ENCODE peak calls at places on chromosome 17, in five cellular contexts. One of them, this sample, is unnamed. For H3K4me1, the result is how much of the 10 kb centered on the place peaks cover.

GRCh38 chr17:50151041-50151936 is 812 bp upstream of the PPP1R9B start:
- DNase-seq in H9: peak
- DNase-seq in neuronal stem cell: peak
- DNase-seq in H1: peak
- DNase-seq in trophoblast cell: peak
- DNase-seq in this sample: peak

GRCh38 chr17:48441231-48441711 is 11.3 kb upstream of the SKAP1 start:
- DNase-seq in H9: no peak
- DNase-seq in neuronal stem cell: no peak
- DNase-seq in H1: no peak
- DNase-seq in trophoblast cell: no peak
- DNase-seq in this sample: no peak

GRCh38 chr17:32909787-32910369 is 18.1 kb upstream of the TMEM98 start:
- DNase-seq in H9: peak
- DNase-seq in neuronal stem cell: peak
- DNase-seq in H1: peak
- DNase-seq in trophoblast cell: peak
- DNase-seq in this sample: peak

GRCh38 chr17:29612094-29612403 is 10.7 kb downstream of the CORO6 start:
- DNase-seq in H9: no peak
- DNase-seq in neuronal stem cell: no peak
- DNase-seq in H1: no peak
- DNase-seq in trophoblast cell: peak
- DNase-seq in this sample: no peak

GRCh38 chr17:68853439-68853838 is 101.8 kb downstream of the ABCA8 start:
- DNase-seq in H9: no peak
- DNase-seq in neuronal stem cell: no peak
- DNase-seq in H1: no peak
- DNase-seq in trophoblast cell: no peak
- DNase-seq in this sample: no peak

GRCh38 chr17:15406081-15406480 is 61.3 kb downstream of the CDRT4 start:
- DNase-seq in H9: no peak
- DNase-seq in neuronal stem cell: no peak
- DNase-seq in H1: no peak
- DNase-seq in trophoblast cell: no peak
- DNase-seq in this sample: peak

GRCh38 chr17:17817552-17817947 is 19.2 kb downstream of the SREBF1 start:
- DNase-seq in H9: no peak
- DNase-seq in neuronal stem cell: no peak
- DNase-seq in H1: no peak
- DNase-seq in trophoblast cell: no peak
- DNase-seq in this sample: no peak

GRCh38 chr17:50027639-50028206 is 28.2 kb upstream of the ITGA3 start:
- DNase-seq in H9: peak
- DNase-seq in neuronal stem cell: no peak
- DNase-seq in H1: no peak
- DNase-seq in trophoblast cell: no peak
- DNase-seq in this sample: peak

GRCh38 chr17:27339836-27340550 is 46.1 kb downstream of the WSB1 start:
- DNase-seq in H9: no peak
- DNase-seq in neuronal stem cell: no peak
- DNase-seq in H1: no peak
- DNase-seq in trophoblast cell: peak
- DNase-seq in this sample: no peak

GRCh38 chr17:74740641-74741387 is 3.8 kb downstream of the RAB37 start:
- DNase-seq in H9: no peak
- DNase-seq in neuronal stem cell: no peak
- DNase-seq in H1: no peak
- DNase-seq in trophoblast cell: no peak
- DNase-seq in this sample: no peak

GRCh38 chr17:35094902-35095301 is 24.8 kb downstream of the RAD51D start:
- DNase-seq in H9: no peak
- DNase-seq in neuronal stem cell: no peak
- DNase-seq in H1: no peak
- DNase-seq in trophoblast cell: no peak
- DNase-seq in this sample: peak

GRCh38 chr17:53012364-53012763 is 810.4 kb upstream of the KIF2B start:
- DNase-seq in H9: no peak
- DNase-seq in neuronal stem cell: peak
- DNase-seq in H1: no peak
- DNase-seq in trophoblast cell: no peak
- DNase-seq in this sample: no peak

GRCh38 chr17:49567871-49568694 is 7.6 kb upstream of the NXPH3 start:
- DNase-seq in H9: peak
- DNase-seq in neuronal stem cell: peak
- DNase-seq in H1: peak
- DNase-seq in trophoblast cell: peak
- DNase-seq in this sample: peak

GRCh38 chr17:33012522-33013033 is 20.9 kb downstream of the SPACA3 start:
- DNase-seq in H9: no peak
- DNase-seq in neuronal stem cell: no peak
- DNase-seq in H1: peak
- DNase-seq in trophoblast cell: peak
- DNase-seq in this sample: peak

GRCh38 chr17:54969658-54970572 is 1.4 kb downstream of the STXBP4 start:
- DNase-seq in H9: no peak
- DNase-seq in neuronal stem cell: no peak
- DNase-seq in H1: no peak
- DNase-seq in trophoblast cell: no peak
- DNase-seq in this sample: no peak

GRCh38 chr17:30234954-30235353 is 543 bp downstream of the SLC6A4 start:
- DNase-seq in H9: peak
- DNase-seq in neuronal stem cell: no peak
- DNase-seq in H1: no peak
- DNase-seq in trophoblast cell: no peak
- DNase-seq in this sample: no peak

GRCh38 chr17:58417300-58418092 is at the start of gene RNF43:
- DNase-seq in H9: peak
- DNase-seq in neuronal stem cell: peak
- DNase-seq in H1: peak
- DNase-seq in trophoblast cell: peak
- DNase-seq in this sample: peak

GRCh38 chr17:45123930-45124796 is 8.2 kb downstream of the PLCD3 start:
- DNase-seq in H9: peak
- DNase-seq in neuronal stem cell: no peak
- DNase-seq in H1: no peak
- DNase-seq in trophoblast cell: no peak
- DNase-seq in this sample: peak

GRCh38 chr17:76452102-76452645 is 778 bp downstream of the UBE2O start:
- DNase-seq in H9: no peak
- DNase-seq in neuronal stem cell: no peak
- DNase-seq in H1: no peak
- DNase-seq in trophoblast cell: no peak
- DNase-seq in this sample: peak

GRCh38 chr17:957856-958421 is 21.6 kb downstream of the NXN start:
- DNase-seq in H9: no peak
- DNase-seq in neuronal stem cell: no peak
- DNase-seq in H1: no peak
- DNase-seq in trophoblast cell: no peak
- DNase-seq in this sample: peak

DNA sequence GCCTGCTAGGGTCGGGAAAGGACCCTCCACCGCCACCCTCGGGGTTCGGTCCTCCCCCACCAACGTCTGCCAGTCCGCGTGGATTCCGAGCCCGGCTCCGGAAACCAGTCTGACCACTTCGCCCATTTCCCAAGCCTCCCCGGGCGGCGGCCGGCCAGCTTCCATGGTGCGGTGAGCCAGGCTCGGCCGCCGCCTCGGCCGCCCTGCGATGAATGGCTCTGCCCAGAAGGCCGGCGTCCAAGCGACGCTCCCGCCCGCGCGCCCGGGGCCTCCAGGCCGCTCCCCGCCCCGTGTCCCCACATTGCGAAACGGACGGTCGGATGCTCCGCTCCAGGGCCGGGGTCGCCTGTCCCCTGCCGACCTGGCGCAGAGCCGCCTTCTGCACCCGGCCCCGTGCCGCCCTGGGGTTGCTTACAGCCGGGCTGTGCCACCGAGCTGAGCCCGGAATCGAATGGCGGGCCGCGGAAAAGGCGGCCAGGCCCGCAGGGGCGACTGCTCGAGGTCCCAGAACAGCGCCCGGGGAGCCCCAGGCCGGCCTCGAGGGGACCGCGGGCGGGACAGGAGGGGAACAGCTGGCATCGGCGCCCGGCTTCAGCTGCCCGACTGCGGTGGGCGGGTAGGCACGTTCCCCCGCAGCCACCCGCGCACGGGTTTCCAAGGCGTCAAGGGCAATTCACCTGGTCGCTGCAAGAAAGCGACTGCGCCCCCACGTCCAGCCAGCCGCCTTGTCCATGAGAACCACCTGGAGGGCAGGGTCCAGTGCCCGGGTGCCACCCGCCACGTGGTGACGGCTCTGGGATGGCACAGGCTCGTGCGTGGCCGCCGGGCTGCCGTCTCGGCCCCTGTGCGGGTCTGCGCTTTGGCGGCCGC is 18.3 kb upstream of the CBX8 start:
- DNase-seq in H9: peak
- DNase-seq in neuronal stem cell: no peak
- DNase-seq in H1: peak
- DNase-seq in trophoblast cell: peak
- DNase-seq in this sample: no peak
- H2AFZ ChIP-seq in H9: no peak
- H2AFZ ChIP-seq in neuronal stem cell: no peak
- H2AFZ ChIP-seq in H1: no peak
- H2AFZ ChIP-seq in trophoblast cell: peak
- H2AFZ ChIP-seq in this sample: no peak

GRCh38 chr17:8966926-8967325 is 1.4 kb upstream of the PIK3R5 start:
- DNase-seq in H9: no peak
- DNase-seq in neuronal stem cell: no peak
- DNase-seq in H1: no peak
- DNase-seq in trophoblast cell: no peak
- DNase-seq in this sample: no peak
- H3K4me1 ChIP-seq in H9: under half
- H3K4me1 ChIP-seq in neuronal stem cell: under half
- H3K4me1 ChIP-seq in H1: under half
- H3K4me1 ChIP-seq in trophoblast cell: under half
- H3K4me1 ChIP-seq in this sample: under half

GRCh38 chr17:8360751-8361150 is 15.8 kb downstream of the KRABD2 start:
- DNase-seq in H9: no peak
- DNase-seq in neuronal stem cell: no peak
- DNase-seq in H1: no peak
- DNase-seq in trophoblast cell: no peak
- DNase-seq in this sample: no peak
- H2BK12ac ChIP-seq in H9: no peak
- H2BK12ac ChIP-seq in neuronal stem cell: no peak
- H2BK12ac ChIP-seq in H1: no peak
- H2BK12ac ChIP-seq in trophoblast cell: no peak
- H2BK12ac ChIP-seq in this sample: no peak

DNA sequence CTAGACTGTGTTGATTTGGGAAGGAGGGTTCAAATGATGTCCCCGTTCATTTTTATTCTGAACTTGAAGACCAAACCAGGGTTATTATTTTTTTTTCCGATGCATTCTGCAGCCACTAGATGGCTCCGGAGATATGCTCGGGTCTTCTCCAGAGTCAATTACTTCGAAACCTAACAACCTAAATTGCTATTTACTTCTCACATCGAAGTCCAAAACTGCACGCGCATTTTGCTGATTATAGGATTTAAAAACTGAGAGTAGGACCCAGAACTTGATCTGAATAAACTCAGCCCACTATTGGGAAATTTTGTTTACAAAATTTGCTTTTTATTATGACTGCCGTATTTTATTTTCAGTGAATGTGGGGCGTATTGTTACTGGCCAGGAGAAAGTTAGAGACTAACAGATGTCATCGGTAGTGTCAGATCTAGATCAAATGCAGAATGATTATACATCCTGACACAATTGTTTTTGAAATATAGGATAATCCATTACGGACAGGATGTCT is 263.8 kb downstream of the HS3ST3A1 start:
- DNase-seq in H9: no peak
- DNase-seq in neuronal stem cell: peak
- DNase-seq in H1: no peak
- DNase-seq in trophoblast cell: no peak
- DNase-seq in this sample: peak
- H2AFZ ChIP-seq in H9: no peak
- H2AFZ ChIP-seq in neuronal stem cell: peak
- H2AFZ ChIP-seq in H1: no peak
- H2AFZ ChIP-seq in trophoblast cell: no peak
- H2AFZ ChIP-seq in this sample: no peak

DNA sequence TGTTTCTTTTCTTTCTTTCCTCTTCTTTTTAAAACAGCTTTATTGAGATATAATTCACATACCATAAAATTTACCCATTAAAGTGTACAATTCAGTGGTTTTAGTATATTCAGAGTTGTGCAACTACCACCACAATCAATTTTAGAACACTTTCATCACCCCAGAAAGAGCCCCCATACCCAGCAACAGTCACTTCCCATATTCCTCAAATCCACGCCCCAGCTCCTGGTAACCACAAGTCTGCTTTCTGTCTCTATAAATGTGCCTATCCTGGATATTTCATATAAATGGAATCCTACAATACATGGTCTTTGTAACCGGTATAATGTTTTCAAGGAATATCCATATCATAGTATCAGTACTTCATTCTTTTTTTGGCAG is 19.4 kb downstream of the RARA start:
- DNase-seq in H9: no peak
- DNase-seq in neuronal stem cell: no peak
- DNase-seq in H1: no peak
- DNase-seq in trophoblast cell: no peak
- DNase-seq in this sample: no peak
- H3K4me1 ChIP-seq in H9: under half
- H3K4me1 ChIP-seq in neuronal stem cell: under half
- H3K4me1 ChIP-seq in H1: under half
- H3K4me1 ChIP-seq in trophoblast cell: under half
- H3K4me1 ChIP-seq in this sample: half or more

DNA sequence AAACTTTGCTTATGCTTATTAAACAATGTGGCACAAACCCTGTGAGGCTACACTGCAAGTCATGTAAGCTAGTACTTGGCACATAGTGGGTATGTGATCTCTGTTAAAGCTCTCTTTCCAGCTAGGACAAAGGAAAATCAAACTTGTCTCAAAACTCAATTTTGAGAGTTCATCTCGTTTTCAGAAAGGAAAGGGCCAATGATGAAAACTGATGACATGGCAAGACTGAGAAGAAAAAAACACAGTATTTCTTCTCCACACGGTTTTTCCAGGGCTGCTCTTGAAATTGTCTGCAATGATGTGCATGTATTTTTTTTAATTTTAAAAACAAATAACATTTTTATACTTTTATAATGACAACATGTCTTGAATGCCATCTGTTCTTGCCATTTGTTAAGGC is 389.8 kb downstream of the CA10 start:
- DNase-seq in H9: no peak
- DNase-seq in neuronal stem cell: no peak
- DNase-seq in H1: no peak
- DNase-seq in trophoblast cell: no peak
- DNase-seq in this sample: no peak
- H2BK12ac ChIP-seq in H9: no peak
- H2BK12ac ChIP-seq in neuronal stem cell: no peak
- H2BK12ac ChIP-seq in H1: no peak
- H2BK12ac ChIP-seq in trophoblast cell: no peak
- H2BK12ac ChIP-seq in this sample: no peak

GRCh38 chr17:71446635-71447034 is 674.2 kb upstream of the SOX9 start:
- DNase-seq in H9: no peak
- DNase-seq in neuronal stem cell: no peak
- DNase-seq in H1: no peak
- DNase-seq in trophoblast cell: no peak
- DNase-seq in this sample: no peak

GRCh38 chr17:71444011-71444574 is 676.7 kb upstream of the SOX9 start:
- DNase-seq in H9: no peak
- DNase-seq in neuronal stem cell: no peak
- DNase-seq in H1: no peak
- DNase-seq in trophoblast cell: no peak
- DNase-seq in this sample: no peak

GRCh38 chr17:71447644-71448043 is 673.2 kb upstream of the SOX9 start:
- DNase-seq in H9: no peak
- DNase-seq in neuronal stem cell: no peak
- DNase-seq in H1: no peak
- DNase-seq in trophoblast cell: no peak
- DNase-seq in this sample: no peak
- H2AFZ ChIP-seq in H9: no peak
- H2AFZ ChIP-seq in neuronal stem cell: no peak
- H2AFZ ChIP-seq in H1: no peak
- H2AFZ ChIP-seq in trophoblast cell: no peak
- H2AFZ ChIP-seq in this sample: no peak

This sample was measured in mesenchymal stem cell.